ENCODE peak calls at places on chromosomes 3 and 15, in eight cellular contexts. V is activated T-helper 1 cell treated with Interleukin-2 at 50 U/mL for 16 hours; W is AG08396; M is nephron progenitor cell; K is naive thymus-derived CD8-positive, alpha-beta T cell; F is nucleus accumbens; L is stimulated activated naive B cell treated with anti-CD40 and anti-IgM and Interleukin-4, amounts not matched to agents 10 μg/mL and 1 μg/mL and 100 μg/mL, for 72 hours; X is RPMI7951. B is an unnamed sample.

GRCh38 chr3:122227036-122227781 is 43.7 kb downstream of the CASR start:
- DNase-seq in L (no peak), X (no peak), W (no peak), K (no peak), M (no peak), V (no peak), F (no peak), B (no peak)

GRCh38 chr3:50192689-50193141 is 1.3 kb downstream of the GNAT1 start:
- DNase-seq in W (peak), L (peak), V (peak), K (peak), M (peak), X (peak), F (peak), B (peak)

GRCh38 chr15:53110999-53111398 is 320.9 kb upstream of the ONECUT1 start:
- DNase-seq in V (no peak), W (no peak), K (no peak), X (no peak), M (no peak), F (no peak), L (no peak), B (no peak)

GRCh38 chr15:75840659-75841058 is 2.6 kb upstream of the UBE2Q2 start:
- DNase-seq in X (peak), L (no peak), W (peak), F (no peak), K (no peak), V (no peak), M (no peak), B (no peak)

GRCh38 chr15:74920472-74920871 is 13.8 kb upstream of the FAM219B start:
- DNase-seq in X (peak), K (no peak), V (no peak), W (no peak), M (no peak), L (no peak), F (no peak), B (no peak)

GRCh38 chr15:87362531-87362930 is 894.0 kb downstream of the NTRK3 start:
- DNase-seq in L (no peak), V (no peak), F (no peak), X (peak), M (no peak), K (no peak), W (no peak), B (no peak)

GRCh38 chr3:171791695-171792082 is 18.6 kb downstream of the PLD1 start:
- DNase-seq in V (no peak), X (peak), F (no peak), M (no peak), W (no peak), K (no peak), L (no peak), B (no peak)

GRCh38 chr3:138729279-138729678 is 105.4 kb downstream of the PIK3CB start:
- DNase-seq in L (no peak), K (no peak), W (no peak), M (no peak), F (no peak), V (no peak), X (no peak), B (no peak)

GRCh38 chr3:156492801-156493261 is 62.1 kb downstream of the SSR3 start:
- DNase-seq in M (no peak), K (no peak), L (no peak), X (peak), V (no peak), F (no peak), W (no peak), B (no peak)

GRCh38 chr3:110436209-110436608 is 635.4 kb upstream of the NECTIN3 start:
- DNase-seq in X (no peak), K (no peak), V (no peak), M (no peak), L (no peak), W (no peak), F (no peak), B (no peak)

GRCh38 chr15:91369823-91370222 is 269.8 kb downstream of the SV2B start:
- DNase-seq in V (no peak), X (no peak), M (no peak), K (no peak), L (no peak), F (no peak), W (no peak), B (peak)

B was measured in erythroblast.